ENCODE peak calls at places on chromosomes 12 and 14, in nine cellular contexts. M, I, A, F, V, Z, X, O and C are unnamed samples.

GRCh38 chr12:45674583-45674982 is 54.9 kb upstream of the ARID2 start:
- DNase-seq in M (peak), I (peak), A (no peak), F (no peak), V (peak), Z (peak), X (peak), O (no peak), C (peak)

GRCh38 chr14:21924479-21924878 is 250.9 kb upstream of the OR4E1 start:
- DNase-seq in M (no peak), I (no peak), A (no peak), F (peak), V (no peak), Z (no peak), X (no peak), O (no peak), C (no peak)

GRCh38 chr14:96762650-96763049 is 34.5 kb upstream of the VRK1 start:
- DNase-seq in M (no peak), I (no peak), A (no peak), F (peak), V (no peak), Z (peak), X (peak), O (peak), C (no peak)

GRCh38 chr12:6500466-6500865 is 6.6 kb downstream of the NCAPD2 start:
- DNase-seq in M (no peak), I (no peak), A (no peak), F (no peak), V (no peak), Z (no peak), X (no peak), O (no peak), C (no peak)

GRCh38 chr12:52215587-52216031 is 17.4 kb upstream of the KRT7 start:
- DNase-seq in M (no peak), I (peak), A (no peak), F (no peak), V (no peak), Z (no peak), X (peak), O (no peak), C (no peak)

GRCh38 chr12:13173537-13173936 is 23.0 kb upstream of the EMP1 start:
- DNase-seq in M (peak), I (peak), A (peak), F (peak), V (peak), Z (peak), X (peak), O (peak), C (peak)

GRCh38 chr12:52280796-52281560 is 6.5 kb downstream of the KRT86 start:
- DNase-seq in M (peak), I (peak), A (peak), F (no peak), V (peak), Z (peak), X (peak), O (peak), C (peak)

GRCh38 chr14:36647417-36647826 is 14.2 kb upstream of the PAX9 start:
- DNase-seq in M (no peak), I (no peak), A (no peak), F (no peak), V (no peak), Z (no peak), X (no peak), O (no peak), C (no peak)

GRCh38 chr12:39682689-39683477 is 63.3 kb upstream of the ABCD2 start:
- DNase-seq in M (no peak), I (no peak), A (no peak), F (no peak), V (no peak), Z (no peak), X (no peak), O (no peak), C (no peak)

GRCh38 chr14:88599761-88600439 is 37.1 kb downstream of the ZC3H14 start:
- DNase-seq in M (no peak), I (no peak), A (no peak), F (peak), V (no peak), Z (no peak), X (no peak), O (no peak), C (no peak)

GRCh38 chr12:109967383-109968031 is 28.7 kb downstream of the GIT2 start:
- DNase-seq in M (no peak), I (no peak), A (no peak), F (no peak), V (no peak), Z (no peak), X (no peak), O (no peak), C (no peak)

GRCh38 chr12:52207106-52207505 is 15.3 kb upstream of the KRT80 start:
- DNase-seq in M (no peak), I (peak), A (no peak), F (no peak), V (no peak), Z (no peak), X (no peak), O (no peak), C (no peak)

GRCh38 chr12:82870825-82871377 is 184.2 kb downstream of the TMTC2 start:
- DNase-seq in M (no peak), I (no peak), A (no peak), F (no peak), V (no peak), Z (no peak), X (no peak), O (no peak), C (no peak)

GRCh38 chr14:90239139-90239538 is 17.2 kb upstream of the PSMC1 start:
- DNase-seq in M (no peak), I (no peak), A (no peak), F (no peak), V (no peak), Z (no peak), X (no peak), O (no peak), C (no peak)

GRCh38 chr12:26058308-26058707 is 66.5 kb downstream of the BHLHE41 start:
- DNase-seq in M (no peak), I (no peak), A (no peak), F (no peak), V (no peak), Z (no peak), X (no peak), O (no peak), C (no peak)

GRCh38 chr12:69385038-69385437 is 25.5 kb downstream of the YEATS4 start:
- DNase-seq in M (no peak), I (no peak), A (no peak), F (no peak), V (no peak), Z (no peak), X (no peak), O (no peak), C (no peak)

GRCh38 chr14:81946808-81947798 is 413.4 kb upstream of the SEL1L start:
- DNase-seq in M (no peak), I (no peak), A (no peak), F (no peak), V (no peak), Z (no peak), X (no peak), O (no peak), C (no peak)

GRCh38 chr12:1234073-1234472 is 243.1 kb downstream of the ERC1 start:
- DNase-seq in M (no peak), I (no peak), A (no peak), F (no peak), V (no peak), Z (no peak), X (peak), O (no peak), C (no peak)

GRCh38 chr14:104383088-104383805 is 196.3 kb upstream of the C14orf180 start:
- DNase-seq in M (no peak), I (peak), A (no peak), F (no peak), V (no peak), Z (no peak), X (no peak), O (no peak), C (no peak)

GRCh38 chr14:99656171-99656570 is 11.2 kb downstream of the HHIPL1 start:
- DNase-seq in M (no peak), I (no peak), A (no peak), F (no peak), V (no peak), Z (no peak), X (no peak), O (no peak), C (no peak)

GRCh38 chr12:49825971-49826421 is 2.2 kb downstream of the NCKAP5L start:
- DNase-seq in M (no peak), I (no peak), A (no peak), F (no peak), V (no peak), Z (no peak), X (peak), O (no peak), C (no peak)

GRCh38 chr14:22059201-22059600 is 385.6 kb upstream of the OR4E1 start:
- DNase-seq in M (no peak), I (no peak), A (no peak), F (no peak), V (no peak), Z (no peak), X (no peak), O (no peak), C (no peak)

GRCh38 chr14:91980157-91980556 is 32.7 kb upstream of the FBLN5 start:
- DNase-seq in M (no peak), I (no peak), A (no peak), F (peak), V (no peak), Z (no peak), X (peak), O (no peak), C (peak)

GRCh38 chr14:102162488-102162887 is 22.8 kb downstream of the WDR20 start:
- DNase-seq in M (no peak), I (no peak), A (no peak), F (no peak), V (no peak), Z (no peak), X (no peak), O (no peak), C (no peak)

GRCh38 chr12:1916396-1917171 is 1.9 kb downstream of the CACNA2D4 start:
- DNase-seq in M (no peak), I (no peak), A (peak), F (no peak), V (peak), Z (peak), X (no peak), O (peak), C (no peak)

GRCh38 chr12:68495666-68496065 is 115.0 kb upstream of the RAP1B start:
- DNase-seq in M (no peak), I (no peak), A (no peak), F (no peak), V (no peak), Z (no peak), X (peak), O (no peak), C (peak)

GRCh38 chr14:92990456-92991430 is 67.8 kb downstream of the CHGA start:
- DNase-seq in M (no peak), I (no peak), A (no peak), F (no peak), V (no peak), Z (no peak), X (no peak), O (no peak), C (no peak)

GRCh38 chr12:124876171-124876570 is 12.5 kb upstream of the SCARB1 start:
- DNase-seq in M (no peak), I (no peak), A (no peak), F (no peak), V (no peak), Z (no peak), X (no peak), O (no peak), C (no peak)

GRCh38 chr14:20454359-20454644 is 310 bp downstream of the OSGEP start:
- DNase-seq in M (no peak), I (peak), A (no peak), F (no peak), V (no peak), Z (no peak), X (peak), O (peak), C (no peak)

GRCh38 chr12:6340745-6341438 is 984 bp downstream of the TNFRSF1A start:
- DNase-seq in M (no peak), I (no peak), A (no peak), F (no peak), V (no peak), Z (no peak), X (no peak), O (no peak), C (no peak)

GRCh38 chr14:59278111-59278510 is 89.6 kb downstream of the DAAM1 start:
- DNase-seq in M (no peak), I (no peak), A (no peak), F (no peak), V (no peak), Z (no peak), X (peak), O (no peak), C (no peak)

GRCh38 chr12:74910831-74911230 is 298.8 kb downstream of the KCNC2 start:
- DNase-seq in M (no peak), I (no peak), A (no peak), F (no peak), V (no peak), Z (no peak), X (no peak), O (no peak), C (no peak)

GRCh38 chr12:74900232-74900631 is 309.4 kb downstream of the KCNC2 start:
- DNase-seq in M (no peak), I (no peak), A (no peak), F (no peak), V (no peak), Z (no peak), X (no peak), O (no peak), C (no peak)

GRCh38 chr12:74903522-74903921 is 306.1 kb downstream of the KCNC2 start:
- DNase-seq in M (no peak), I (no peak), A (no peak), F (no peak), V (no peak), Z (no peak), X (no peak), O (no peak), C (no peak)

GRCh38 chr12:74906224-74906623 is 303.4 kb downstream of the KCNC2 start:
- DNase-seq in M (no peak), I (no peak), A (no peak), F (no peak), V (no peak), Z (no peak), X (no peak), O (no peak), C (no peak)
- TF ChIP-seq CTCF in M (no peak), I (no peak), A (no peak), F (peak), V (no peak), Z (no peak), X (no peak), O (no peak), C (no peak)

DNA sequence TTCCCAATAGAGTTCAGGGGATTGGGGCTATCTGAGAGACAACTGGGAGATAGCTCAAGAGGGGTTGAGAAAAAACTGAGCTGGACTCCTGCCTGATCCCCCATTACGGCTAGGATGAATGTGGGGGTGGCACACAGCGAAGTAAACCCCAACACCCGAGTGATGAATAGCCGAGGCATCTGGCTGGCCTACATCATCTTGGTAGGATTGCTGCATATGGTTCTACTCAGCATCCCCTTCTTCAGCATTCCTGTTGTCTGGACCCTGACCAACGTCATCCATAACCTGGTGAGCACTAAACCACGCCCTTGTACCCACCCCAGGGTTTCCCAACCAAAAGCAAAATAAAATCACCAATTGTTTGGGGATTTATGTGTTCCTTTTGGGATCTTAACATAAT is 1.0 kb downstream of the ORMDL2 start:
- DNase-seq in M (no peak), I (no peak), A (no peak), F (no peak), V (no peak), Z (no peak), X (peak), O (no peak), C (no peak)
- TF ChIP-seq CTCF in M (no peak), I (no peak), A (no peak), F (no peak), V (no peak), Z (no peak), X (no peak), O (no peak), C (no peak)

DNA sequence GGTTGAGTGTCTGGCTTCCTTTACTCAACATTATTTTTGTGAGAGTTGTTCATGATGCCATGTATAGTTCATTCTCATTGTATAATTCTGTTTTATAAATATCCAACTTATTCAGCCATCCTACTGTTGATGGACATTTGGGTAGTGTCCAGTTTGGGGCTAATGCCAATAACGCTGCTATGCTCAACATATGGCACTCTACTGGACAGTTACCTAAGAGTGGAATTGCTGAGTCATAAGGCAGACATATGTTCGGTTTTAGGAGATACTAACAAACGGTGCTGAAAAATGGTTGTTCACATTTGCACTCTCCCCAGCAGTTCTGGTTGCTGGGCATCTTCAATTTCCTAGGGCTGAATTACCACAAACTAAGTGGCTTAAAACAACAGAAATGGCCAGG is 28.7 kb upstream of the P2RX4 start:
- DNase-seq in M (no peak), I (no peak), A (no peak), F (no peak), V (no peak), Z (no peak), X (peak), O (no peak), C (no peak)
- TF ChIP-seq CTCF in M (no peak), I (no peak), A (no peak), F (no peak), V (no peak), Z (no peak), X (no peak), O (no peak), C (no peak)

GRCh38 chr14:77707355-77707723 is 484 bp downstream of the ALKBH1 start:
- DNase-seq in M (no peak), I (no peak), A (no peak), F (no peak), V (no peak), Z (no peak), X (peak), O (peak), C (peak)

GRCh38 chr14:77709412-77709811 is 1.5 kb downstream of the SLIRP start:
- DNase-seq in M (no peak), I (no peak), A (no peak), F (no peak), V (no peak), Z (no peak), X (no peak), O (no peak), C (no peak)

GRCh38 chr14:77708749-77709148 is 846 bp downstream of the SLIRP start:
- DNase-seq in M (no peak), I (no peak), A (no peak), F (no peak), V (no peak), Z (no peak), X (no peak), O (no peak), C (no peak)

GRCh38 chr14:77710364-77710763 is 2.5 kb downstream of the SLIRP start:
- DNase-seq in M (no peak), I (no peak), A (no peak), F (no peak), V (no peak), Z (no peak), X (no peak), O (no peak), C (no peak)

DNA sequence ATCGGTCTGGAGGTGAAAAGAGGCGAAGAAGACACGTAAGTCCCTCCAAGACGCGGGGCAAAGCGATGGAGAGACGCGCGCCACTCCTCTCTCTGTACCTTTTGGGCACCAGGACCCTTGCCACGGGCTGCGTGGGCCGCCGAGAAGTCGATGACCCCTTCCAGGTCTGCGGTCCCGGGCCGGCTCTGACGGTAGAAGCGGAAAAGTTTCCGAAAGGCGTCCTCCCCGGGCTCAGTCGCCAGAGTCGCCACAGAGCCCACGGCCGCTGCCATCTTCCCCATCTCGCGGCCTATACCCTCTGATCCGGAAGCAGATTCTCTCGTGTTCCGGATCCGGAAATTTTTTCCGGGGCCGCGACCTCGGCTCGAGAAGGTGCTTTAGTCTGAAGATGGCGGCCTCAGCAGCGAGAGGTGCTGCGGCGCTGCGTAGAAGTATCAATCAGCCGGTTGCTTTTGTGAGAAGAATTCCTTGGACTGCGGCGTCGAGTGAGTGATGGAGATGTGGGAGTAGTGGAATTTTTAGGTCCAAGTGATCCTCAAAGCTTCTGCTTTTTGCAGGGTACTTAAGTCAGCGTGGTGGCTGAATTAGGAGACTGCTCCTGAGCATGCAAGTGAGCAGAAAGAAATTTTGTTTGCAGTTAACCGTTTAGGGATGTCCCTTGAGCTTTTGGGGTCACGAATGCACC is at the start of the genes ALKBH1 and SLIRP:
- DNase-seq in M (peak), I (peak), A (peak), F (peak), V (peak), Z (peak), X (peak), O (peak), C (peak)
- TF ChIP-seq CTCF in M (no peak), I (no peak), A (no peak), F (no peak), V (no peak), Z (no peak), X (no peak), O (no peak), C (no peak)